ENCODE peak calls at places on chromosomes 16 and 17, in eight cellular contexts. J is WTC11, A is epithelial cell of esophagus, D is natural killer cell, B is A549, W is nephron progenitor cell, I is Calu3, E is fibroblast of the aortic adventitia. G is an unnamed sample.

GRCh38 chr17:32100971-32101631 is 41.2 kb upstream of the RHOT1 start:
- DNase-seq in J (no peak), A (no peak), D (no peak), B (no peak), W (no peak), I (peak), E (peak), G (no peak)

GRCh38 chr17:74757931-74758845 is 9.8 kb downstream of the NHERF1 start:
- DNase-seq in J (no peak), A (peak), D (no peak), B (peak), W (peak), I (peak), E (no peak), G (no peak)

GRCh38 chr16:81429045-81429521 is 15.5 kb upstream of the CMIP start:
- DNase-seq in J (peak), A (no peak), D (no peak), B (peak), W (no peak), I (peak), E (peak), G (peak)

GRCh38 chr17:36089888-36090836 is at the start of gene CCL3:
- DNase-seq in J (no peak), A (no peak), D (peak), B (no peak), W (no peak), I (no peak), E (no peak), G (no peak)

GRCh38 chr16:53504665-53505064 is 1.7 kb upstream of the AKTIP start:
- DNase-seq in J (no peak), A (peak), D (no peak), B (no peak), W (no peak), I (peak), E (peak), G (peak)

GRCh38 chr17:40320771-40321501 is 12.0 kb downstream of the RARA start:
- DNase-seq in J (no peak), A (no peak), D (peak), B (no peak), W (no peak), I (no peak), E (peak), G (no peak)

GRCh38 chr17:77746901-77747620 is 211.4 kb upstream of the TNRC6C start:
- DNase-seq in J (peak), A (no peak), D (no peak), B (no peak), W (no peak), I (no peak), E (no peak), G (no peak)

GRCh38 chr16:3328104-3328503 is 22.8 kb downstream of the ZNF75A start:
- DNase-seq in J (no peak), A (no peak), D (no peak), B (no peak), W (no peak), I (no peak), E (no peak), G (no peak)

GRCh38 chr16:11627822-11628457 is 40.3 kb upstream of the SNN start:
- DNase-seq in J (no peak), A (peak), D (no peak), B (no peak), W (no peak), I (peak), E (peak), G (no peak)

GRCh38 chr17:1649844-1650409 is at the start of gene RILP:
- DNase-seq in J (peak), A (peak), D (no peak), B (peak), W (peak), I (peak), E (peak), G (no peak)

GRCh38 chr17:75366432-75366831 is 39.0 kb downstream of the GRB2 start:
- DNase-seq in J (no peak), A (no peak), D (no peak), B (no peak), W (no peak), I (no peak), E (no peak), G (no peak)

GRCh38 chr17:1362964-1363363 is 37.1 kb downstream of the YWHAE start:
- DNase-seq in J (no peak), A (no peak), D (no peak), B (no peak), W (no peak), I (no peak), E (peak), G (no peak)

GRCh38 chr17:76107507-76107906 is 3.9 kb upstream of the EXOC7 start:
- DNase-seq in J (no peak), A (peak), D (no peak), B (peak), W (no peak), I (no peak), E (no peak), G (no peak)

DNA sequence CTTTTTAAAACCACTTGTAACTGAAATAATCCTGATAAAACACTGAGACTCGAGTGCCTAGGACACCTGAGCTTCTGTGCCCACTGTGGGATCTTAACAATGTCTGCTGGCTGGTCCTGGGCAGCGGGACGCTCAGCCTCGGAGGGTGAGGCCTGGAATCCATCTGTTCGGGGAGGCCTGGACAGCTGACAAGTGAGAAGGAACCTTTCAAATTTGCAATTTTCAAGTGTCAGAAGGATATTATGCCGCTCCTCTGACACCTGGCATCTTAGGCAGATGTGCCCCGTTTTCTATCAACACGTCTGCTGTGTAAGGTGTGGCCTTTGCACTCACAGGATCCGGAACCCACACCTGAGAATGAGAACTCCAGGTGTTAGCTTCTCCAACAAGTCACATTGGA is 33.1 kb upstream of the C16orf78 start:
- DNase-seq in J (no peak), A (no peak), D (no peak), B (no peak), W (no peak), I (no peak), E (no peak), G (no peak)
- TF ChIP-seq CTCF in J (no peak), A (no peak), D (no peak), B (no peak), W (no peak), I (no peak), E (no peak), G (no peak)

DNA sequence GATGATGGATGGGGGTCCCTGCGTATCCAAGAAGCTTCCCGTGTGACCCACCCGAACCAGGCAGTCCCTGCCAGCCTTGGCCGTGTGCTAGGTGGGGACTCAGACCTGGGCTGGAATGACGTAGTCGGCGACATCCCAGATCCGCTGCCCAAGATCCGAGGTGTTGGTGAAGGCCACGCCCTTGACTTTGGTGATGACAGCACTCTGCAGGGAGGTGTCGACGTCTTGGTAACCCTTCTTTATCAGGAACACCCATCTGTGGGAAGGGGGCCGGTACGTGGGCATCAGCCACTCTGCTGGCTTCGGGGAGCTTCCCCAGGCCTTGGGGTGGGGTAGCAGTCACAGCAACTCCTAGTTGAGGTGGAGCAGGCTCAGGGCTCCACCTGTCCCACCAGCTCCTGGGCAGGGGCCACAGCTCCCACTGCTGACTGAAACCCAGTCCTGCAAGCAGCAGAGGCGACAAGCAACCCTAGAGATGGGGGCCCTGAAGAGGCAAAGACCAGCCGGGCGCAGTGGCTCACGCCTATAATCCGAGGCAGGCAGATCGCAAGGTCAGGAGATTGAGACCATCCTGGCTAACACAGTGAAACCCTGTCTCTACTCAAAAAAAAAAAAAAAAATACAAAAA is 4.3 kb downstream of the P2RX5 start:
- DNase-seq in J (peak), A (no peak), D (no peak), B (no peak), W (no peak), I (no peak), E (no peak), G (no peak)
- TF ChIP-seq CTCF in J (no peak), A (no peak), D (no peak), B (no peak), W (no peak), I (no peak), E (no peak), G (no peak)

GRCh38 chr17:4818276-4818675 is 11.3 kb downstream of the PLD2 start:
- DNase-seq in J (peak), A (no peak), D (no peak), B (no peak), W (no peak), I (no peak), E (no peak), G (no peak)

GRCh38 chr17:4822835-4823234 is 10.3 kb upstream of the MINK1 start:
- DNase-seq in J (no peak), A (no peak), D (no peak), B (no peak), W (no peak), I (no peak), E (no peak), G (no peak)

GRCh38 chr17:4827399-4827798 is 5.7 kb upstream of the MINK1 start:
- DNase-seq in J (no peak), A (no peak), D (no peak), B (no peak), W (no peak), I (no peak), E (no peak), G (no peak)

GRCh38 chr17:4823373-4824089 is 9.6 kb upstream of the MINK1 start:
- DNase-seq in J (no peak), A (no peak), D (no peak), B (no peak), W (no peak), I (no peak), E (no peak), G (no peak)
- TF ChIP-seq CTCF in J (no peak), A (no peak), D (no peak), B (no peak), W (no peak), I (no peak), E (no peak), G (no peak)

DNA sequence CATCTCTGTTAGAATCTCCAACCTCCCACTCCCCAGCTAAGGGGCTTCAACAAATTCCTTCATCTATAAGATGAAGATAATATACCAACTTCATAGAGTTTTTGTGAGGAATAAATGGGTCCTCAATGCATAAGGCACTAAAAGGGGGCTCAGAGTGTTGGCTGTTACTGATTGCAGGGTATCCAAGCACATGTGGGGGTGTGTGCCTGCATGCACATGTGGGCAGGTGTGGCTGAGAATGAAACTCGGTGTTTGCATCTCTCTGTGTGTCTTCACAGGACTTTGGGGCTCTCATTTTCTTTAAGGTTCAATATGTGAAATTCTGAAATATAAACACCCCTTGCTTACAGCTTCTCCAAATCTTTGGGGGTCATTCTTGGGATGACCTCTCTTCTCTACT is 4.1 kb upstream of the PPP1R9B start:
- DNase-seq in J (no peak), A (no peak), D (no peak), B (no peak), W (no peak), I (no peak), E (no peak), G (no peak)
- TF ChIP-seq CTCF in J (no peak), A (no peak), D (no peak), B (no peak), W (no peak), I (no peak), E (no peak), G (no peak)

DNA sequence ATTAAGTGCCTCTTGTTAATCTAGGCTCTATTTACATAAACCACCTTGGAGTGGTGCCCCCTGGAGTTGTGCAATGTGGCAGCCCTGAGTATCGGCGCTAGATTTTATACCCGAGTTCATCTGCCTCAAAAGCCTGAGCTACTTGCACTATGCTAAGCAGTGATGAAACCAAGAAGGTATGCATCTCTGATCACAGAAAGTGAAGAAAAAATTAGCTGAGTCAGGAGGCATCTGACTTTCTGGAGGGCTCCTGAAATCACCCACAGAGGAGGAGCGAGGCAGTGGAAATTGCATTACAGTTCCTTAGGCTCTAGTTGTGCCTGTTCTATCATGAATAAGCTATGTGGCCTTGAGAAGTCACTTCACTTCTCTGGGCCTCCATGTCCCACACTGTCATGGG is 80.3 kb upstream of the PSMD7 start:
- DNase-seq in J (no peak), A (peak), D (no peak), B (no peak), W (no peak), I (no peak), E (no peak), G (no peak)
- TF ChIP-seq CTCF in J (no peak), A (no peak), D (no peak), B (no peak), W (no peak), I (no peak), E (no peak), G (no peak)

DNA sequence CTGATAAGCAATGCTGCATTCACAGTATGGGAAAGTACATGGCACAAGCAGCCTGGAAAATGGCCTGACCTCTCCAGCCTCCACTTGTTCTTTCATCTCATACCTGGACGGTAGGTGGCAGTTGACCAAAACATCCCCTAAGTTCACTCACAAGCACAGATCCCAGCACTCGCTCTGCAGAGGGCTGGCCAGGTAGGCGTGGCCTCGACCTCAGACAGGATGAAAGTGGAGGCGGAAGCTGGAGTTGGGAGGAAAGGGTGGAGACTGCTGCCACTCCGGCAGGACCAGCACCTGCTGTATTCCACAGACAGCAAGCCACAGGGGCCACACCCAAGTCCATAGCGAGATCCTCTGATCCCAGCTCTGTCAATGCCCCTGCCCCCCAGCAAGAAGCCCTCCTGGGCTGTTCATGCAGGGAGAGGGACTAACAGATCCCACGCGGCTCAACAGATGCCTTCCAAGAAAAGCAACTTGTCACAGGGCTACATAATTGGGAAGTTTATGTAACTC is 31.3 kb downstream of the ZCCHC14 start:
- DNase-seq in J (peak), A (peak), D (no peak), B (peak), W (peak), I (peak), E (peak), G (no peak)
- TF ChIP-seq CTCF in J (no peak), A (peak), D (no peak), B (peak), W (peak), I (peak), E (peak), G (no peak)

GRCh38 chr17:51435641-51436091 is 175.3 kb downstream of the UTP18 start:
- DNase-seq in J (peak), A (peak), D (no peak), B (peak), W (peak), I (peak), E (peak), G (no peak)
- TF ChIP-seq CTCF in J (peak), A (no peak), D (no peak), B (peak), W (peak), I (peak), E (no peak), G (no peak)